ENCODE peak calls at places on chromosomes 16 and 17, in four cellular contexts. O, G, B and H are unnamed samples.

GRCh38 chr17:68698761-68699160 is 97.6 kb upstream of the FAM20A start:
- DNase-seq in O (no peak), G (no peak), B (no peak), H (no peak)

GRCh38 chr17:48834973-48835372 is 4.1 kb downstream of the CALCOCO2 start:
- DNase-seq in O (no peak), G (no peak), B (no peak), H (no peak)

GRCh38 chr17:16980061-16980460 is 8.1 kb upstream of the TNFRSF13B start:
- DNase-seq in O (no peak), G (no peak), B (no peak), H (no peak)

GRCh38 chr17:72587156-72587555 is 466.3 kb downstream of the SOX9 start:
- DNase-seq in O (no peak), G (no peak), B (no peak), H (no peak)

GRCh38 chr17:31216053-31216751 is 80.8 kb downstream of the OMG start:
- DNase-seq in O (no peak), G (no peak), B (no peak), H (no peak)

GRCh38 chr16:1776672-1776955 is 3.7 kb upstream of the MRPS34 start:
- DNase-seq in O (no peak), G (no peak), B (no peak), H (no peak)

GRCh38 chr16:69762843-69763556 is 868 bp downstream of the WWP2 start:
- DNase-seq in O (no peak), G (no peak), B (no peak), H (no peak)

GRCh38 chr17:68834328-68834836 is 120.8 kb downstream of the ABCA8 start:
- DNase-seq in O (no peak), G (no peak), B (no peak), H (no peak)

GRCh38 chr17:41555105-41555887 is 16.6 kb downstream of the KRT9 start:
- DNase-seq in O (no peak), G (no peak), B (no peak), H (no peak)

GRCh38 chr16:28534542-28535373 is 4.0 kb downstream of the NUPR1 start:
- DNase-seq in O (no peak), G (no peak), B (peak; percentile 57), H (no peak)

GRCh38 chr17:81397314-81398169 is 2.3 kb downstream of the BAHCC1 start:
- DNase-seq in O (peak; percentile 78), G (no peak), B (no peak), H (no peak)

GRCh38 chr17:50715471-50715870 is 3.9 kb upstream of the LUC7L3 start:
- DNase-seq in O (no peak), G (no peak), B (no peak), H (no peak)

GRCh38 chr17:35086931-35087573 is 23.5 kb upstream of the RFFL start:
- DNase-seq in O (no peak), G (no peak), B (no peak), H (no peak)